ENCODE peak calls at places on chromosomes 12 and 14, in five cellular contexts. One of them, this sample, is unnamed.

GRCh38 chr12:30725739-30726138 is 29.0 kb downstream of the CAPRIN2 start:
- DNase-seq in GM23248: peak
- DNase-seq in psoas muscle: no peak
- DNase-seq in HCT116: peak
- DNase-seq in CD8-positive, alpha-beta memory T cell: no peak
- DNase-seq in this sample: no peak

GRCh38 chr12:56081393-56082347 is 1.7 kb downstream of the ERBB3 start:
- DNase-seq in psoas muscle: peak
- DNase-seq in CD8-positive, alpha-beta memory T cell: no peak
- DNase-seq in GM23248: no peak
- DNase-seq in HCT116: no peak
- DNase-seq in this sample: peak

GRCh38 chr12:81095470-81096232 is 17.8 kb downstream of the ACSS3 start:
- DNase-seq in GM23248: no peak
- DNase-seq in CD8-positive, alpha-beta memory T cell: no peak
- DNase-seq in psoas muscle: no peak
- DNase-seq in HCT116: no peak
- DNase-seq in this sample: no peak

GRCh38 chr14:67559639-67560038 is 26.5 kb downstream of the PLEKHH1 start:
- DNase-seq in GM23248: no peak
- DNase-seq in CD8-positive, alpha-beta memory T cell: no peak
- DNase-seq in HCT116: no peak
- DNase-seq in psoas muscle: no peak
- DNase-seq in this sample: no peak

GRCh38 chr12:34406996-34407300 is 384.7 kb downstream of the ALG10 start:
- DNase-seq in GM23248: no peak
- DNase-seq in HCT116: no peak
- DNase-seq in CD8-positive, alpha-beta memory T cell: no peak
- DNase-seq in psoas muscle: peak
- DNase-seq in this sample: peak

GRCh38 chr12:57744194-57744776 is 554 bp upstream of the TSPAN31 start:
- DNase-seq in GM23248: peak
- DNase-seq in CD8-positive, alpha-beta memory T cell: no peak
- DNase-seq in HCT116: peak
- DNase-seq in psoas muscle: peak
- DNase-seq in this sample: peak

GRCh38 chr12:130825771-130826150 is 13.3 kb downstream of the STX2 start:
- DNase-seq in CD8-positive, alpha-beta memory T cell: no peak
- DNase-seq in psoas muscle: no peak
- DNase-seq in HCT116: no peak
- DNase-seq in GM23248: no peak
- DNase-seq in this sample: no peak

GRCh38 chr12:123148223-123148622 is 2.7 kb downstream of the PITPNM2 start:
- DNase-seq in psoas muscle: no peak
- DNase-seq in CD8-positive, alpha-beta memory T cell: no peak
- DNase-seq in GM23248: no peak
- DNase-seq in HCT116: no peak
- DNase-seq in this sample: no peak

GRCh38 chr12:113461666-113462065 is 10.0 kb downstream of the LHX5 start:
- DNase-seq in GM23248: peak
- DNase-seq in psoas muscle: no peak
- DNase-seq in CD8-positive, alpha-beta memory T cell: no peak
- DNase-seq in HCT116: peak
- DNase-seq in this sample: no peak

GRCh38 chr12:47400251-47400650 is 305.6 kb downstream of the RPAP3 start:
- DNase-seq in CD8-positive, alpha-beta memory T cell: no peak
- DNase-seq in psoas muscle: no peak
- DNase-seq in GM23248: peak
- DNase-seq in HCT116: no peak
- DNase-seq in this sample: no peak

GRCh38 chr12:62292761-62293446 is 32.7 kb downstream of the USP15 start:
- DNase-seq in HCT116: no peak
- DNase-seq in GM23248: no peak
- DNase-seq in CD8-positive, alpha-beta memory T cell: no peak
- DNase-seq in psoas muscle: no peak
- DNase-seq in this sample: no peak

GRCh38 chr14:80543211-80543610 is 331.9 kb upstream of the DIO2 start:
- DNase-seq in psoas muscle: no peak
- DNase-seq in HCT116: no peak
- DNase-seq in GM23248: no peak
- DNase-seq in CD8-positive, alpha-beta memory T cell: no peak
- DNase-seq in this sample: no peak

GRCh38 chr14:75322746-75323145 is 44.1 kb downstream of the FOS start:
- DNase-seq in GM23248: no peak
- DNase-seq in HCT116: no peak
- DNase-seq in psoas muscle: no peak
- DNase-seq in CD8-positive, alpha-beta memory T cell: no peak
- DNase-seq in this sample: no peak
- H3K4me3 ChIP-seq in GM23248: no peak
- H3K4me3 ChIP-seq in HCT116: no peak
- H3K4me3 ChIP-seq in psoas muscle: no peak
- H3K4me3 ChIP-seq in CD8-positive, alpha-beta memory T cell: no peak
- H3K4me3 ChIP-seq in this sample: no peak

DNA sequence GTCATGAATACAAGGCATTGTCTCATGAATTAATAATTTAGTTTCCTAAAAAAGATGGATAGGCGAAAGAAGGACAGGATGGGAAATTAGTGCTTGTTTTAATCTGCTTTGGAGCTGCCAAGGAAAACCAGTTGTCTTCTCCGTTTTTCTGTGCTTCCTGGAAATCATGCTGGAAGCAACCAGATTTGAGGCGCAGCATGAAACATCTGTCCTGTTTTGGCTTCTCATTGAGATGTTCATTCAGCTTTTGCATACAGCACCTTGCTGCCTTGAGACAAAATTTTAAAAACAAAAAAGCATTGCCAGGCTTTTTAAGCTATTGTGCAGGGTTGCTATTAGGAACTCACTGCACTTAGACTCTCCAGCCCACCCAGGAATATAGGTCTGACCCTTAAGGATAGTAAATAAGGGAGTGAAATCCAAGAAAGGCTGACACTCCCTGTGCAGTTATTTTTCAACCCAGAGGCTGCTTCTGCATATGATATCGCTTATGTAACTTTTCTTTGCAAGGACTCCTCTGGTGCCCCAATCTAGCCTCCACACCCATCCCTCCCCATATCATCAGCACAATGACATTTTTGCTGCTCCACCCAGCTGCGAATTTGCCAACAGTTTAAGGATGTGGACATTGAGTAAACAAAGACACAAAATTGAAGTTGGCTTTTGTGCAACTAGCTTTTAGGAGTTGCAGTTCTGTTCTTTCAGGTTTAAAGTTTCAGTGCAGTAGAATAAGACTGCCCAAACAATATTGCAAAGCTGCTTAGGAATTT is 46.9 kb upstream of the MDM1 start:
- DNase-seq in CD8-positive, alpha-beta memory T cell: no peak
- DNase-seq in psoas muscle: no peak
- DNase-seq in GM23248: peak
- DNase-seq in HCT116: no peak
- DNase-seq in this sample: no peak
- H3K27ac ChIP-seq in CD8-positive, alpha-beta memory T cell: no peak
- H3K27ac ChIP-seq in psoas muscle: no peak
- H3K27ac ChIP-seq in GM23248: no peak
- H3K27ac ChIP-seq in HCT116: no peak
- H3K27ac ChIP-seq in this sample: no peak

GRCh38 chr12:53045646-53046045 is 4.2 kb upstream of the TNS2 start:
- DNase-seq in psoas muscle: no peak
- DNase-seq in CD8-positive, alpha-beta memory T cell: no peak
- DNase-seq in HCT116: no peak
- DNase-seq in GM23248: peak
- DNase-seq in this sample: peak

GRCh38 chr12:53044896-53045571 is 4.8 kb upstream of the TNS2 start:
- DNase-seq in CD8-positive, alpha-beta memory T cell: no peak
- DNase-seq in GM23248: no peak
- DNase-seq in psoas muscle: no peak
- DNase-seq in HCT116: no peak
- DNase-seq in this sample: no peak

GRCh38 chr12:53046655-53047220 is 3.1 kb upstream of the TNS2 start:
- DNase-seq in CD8-positive, alpha-beta memory T cell: peak
- DNase-seq in psoas muscle: peak
- DNase-seq in GM23248: peak
- DNase-seq in HCT116: no peak
- DNase-seq in this sample: peak

GRCh38 chr12:53042607-53043454 is 7.0 kb upstream of the TNS2 start:
- DNase-seq in CD8-positive, alpha-beta memory T cell: no peak
- DNase-seq in GM23248: no peak
- DNase-seq in HCT116: no peak
- DNase-seq in psoas muscle: no peak
- DNase-seq in this sample: no peak

DNA sequence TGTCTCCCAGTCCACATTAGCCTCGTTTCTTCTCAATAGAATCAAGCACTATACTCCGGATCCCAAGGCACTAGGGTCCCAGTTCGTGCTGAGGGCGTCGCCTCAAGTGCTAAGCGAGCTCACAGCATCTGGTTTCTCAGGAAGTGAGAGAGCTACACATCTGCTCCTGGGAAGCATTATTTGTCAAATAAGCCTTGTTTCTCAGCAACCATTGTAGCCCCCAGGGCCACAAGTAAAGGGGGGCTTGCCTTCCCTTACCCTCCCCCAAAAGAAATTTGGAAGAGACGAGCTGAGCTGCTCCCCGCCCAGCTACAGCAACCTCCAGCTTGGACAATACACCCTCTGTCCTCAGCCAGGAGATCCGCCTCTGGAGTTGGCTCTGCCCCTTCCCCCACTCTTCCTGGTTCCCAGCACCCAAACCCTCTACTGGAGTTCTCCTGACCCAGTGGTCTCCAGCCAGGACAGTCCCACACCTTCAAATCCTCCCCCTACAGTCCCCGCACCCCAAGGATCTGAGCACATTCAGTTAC is 5.7 kb upstream of the TNS2 start:
- DNase-seq in HCT116: no peak
- DNase-seq in psoas muscle: no peak
- DNase-seq in CD8-positive, alpha-beta memory T cell: no peak
- DNase-seq in GM23248: peak
- DNase-seq in this sample: no peak
- H3K4me3 ChIP-seq in HCT116: no peak
- H3K4me3 ChIP-seq in psoas muscle: no peak
- H3K4me3 ChIP-seq in CD8-positive, alpha-beta memory T cell: no peak
- H3K4me3 ChIP-seq in GM23248: no peak
- H3K4me3 ChIP-seq in this sample: no peak

GRCh38 chr12:107761502-107761904 is 566 bp upstream of the PRDM4 start:
- DNase-seq in psoas muscle: no peak
- DNase-seq in HCT116: no peak
- DNase-seq in CD8-positive, alpha-beta memory T cell: no peak
- DNase-seq in GM23248: peak
- DNase-seq in this sample: no peak
- H3K27ac ChIP-seq in psoas muscle: peak
- H3K27ac ChIP-seq in HCT116: no peak
- H3K27ac ChIP-seq in CD8-positive, alpha-beta memory T cell: peak
- H3K27ac ChIP-seq in GM23248: peak
- H3K27ac ChIP-seq in this sample: no peak

DNA sequence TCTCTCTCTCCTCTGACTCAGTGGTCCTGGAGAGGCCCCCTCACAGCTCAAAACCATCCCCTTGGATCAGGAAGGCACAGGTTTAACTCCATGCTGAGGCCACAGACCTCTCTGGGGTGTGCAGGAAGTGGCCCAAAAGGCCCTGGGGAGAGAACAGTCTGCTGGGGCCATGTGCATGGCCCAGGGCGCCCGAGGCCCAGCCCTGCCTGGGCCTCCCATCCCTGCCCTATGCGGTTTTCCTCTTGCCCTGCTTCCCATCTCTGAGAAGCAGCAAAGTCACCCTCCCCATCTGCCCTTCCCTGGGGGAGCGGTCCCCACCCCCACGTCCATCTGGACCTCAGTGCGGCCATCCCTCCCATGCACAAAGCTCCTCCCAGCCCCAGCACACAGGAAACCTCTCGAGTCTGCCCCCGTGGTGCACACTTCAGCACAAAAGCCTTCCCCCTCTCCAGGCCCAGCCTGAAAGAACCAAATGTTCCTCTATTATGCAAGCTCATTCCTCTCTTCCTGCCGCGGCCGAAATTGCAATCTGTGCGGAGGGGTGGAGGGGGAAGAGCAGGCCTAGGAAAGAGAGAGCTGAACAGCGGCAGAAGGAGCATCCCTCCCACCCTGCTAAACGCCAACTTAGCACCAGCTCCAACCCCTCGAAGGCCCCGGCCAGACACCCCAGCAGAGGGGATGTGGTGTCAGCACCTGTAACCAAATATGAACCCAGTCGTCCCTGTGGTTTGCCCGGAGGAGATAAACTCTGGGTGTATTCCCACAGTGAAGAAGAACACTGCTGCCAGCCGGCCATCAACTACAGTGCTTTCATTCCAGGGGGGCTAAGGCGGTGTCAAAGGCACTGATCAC is 108.5 kb downstream of the SCARB1 start:
- DNase-seq in GM23248: peak
- DNase-seq in psoas muscle: peak
- DNase-seq in CD8-positive, alpha-beta memory T cell: no peak
- DNase-seq in HCT116: no peak
- DNase-seq in this sample: peak
- H3K4me3 ChIP-seq in GM23248: no peak
- H3K4me3 ChIP-seq in psoas muscle: no peak
- H3K4me3 ChIP-seq in CD8-positive, alpha-beta memory T cell: no peak
- H3K4me3 ChIP-seq in HCT116: no peak
- H3K4me3 ChIP-seq in this sample: no peak

GRCh38 chr12:52310622-52311281 is 10.4 kb downstream of the KRT83 start:
- DNase-seq in HCT116: no peak
- DNase-seq in psoas muscle: no peak
- DNase-seq in CD8-positive, alpha-beta memory T cell: no peak
- DNase-seq in GM23248: peak
- DNase-seq in this sample: no peak

GRCh38 chr12:52312086-52312485 is 9.1 kb downstream of the KRT83 start:
- DNase-seq in HCT116: no peak
- DNase-seq in CD8-positive, alpha-beta memory T cell: no peak
- DNase-seq in GM23248: no peak
- DNase-seq in psoas muscle: no peak
- DNase-seq in this sample: no peak

GRCh38 chr12:52313461-52313860 is 7.7 kb downstream of the KRT83 start:
- DNase-seq in CD8-positive, alpha-beta memory T cell: no peak
- DNase-seq in GM23248: no peak
- DNase-seq in psoas muscle: no peak
- DNase-seq in HCT116: no peak
- DNase-seq in this sample: no peak

GRCh38 chr12:52308807-52309425 is 12.3 kb downstream of the KRT83 start:
- DNase-seq in CD8-positive, alpha-beta memory T cell: no peak
- DNase-seq in HCT116: no peak
- DNase-seq in psoas muscle: no peak
- DNase-seq in GM23248: no peak
- DNase-seq in this sample: peak

DNA sequence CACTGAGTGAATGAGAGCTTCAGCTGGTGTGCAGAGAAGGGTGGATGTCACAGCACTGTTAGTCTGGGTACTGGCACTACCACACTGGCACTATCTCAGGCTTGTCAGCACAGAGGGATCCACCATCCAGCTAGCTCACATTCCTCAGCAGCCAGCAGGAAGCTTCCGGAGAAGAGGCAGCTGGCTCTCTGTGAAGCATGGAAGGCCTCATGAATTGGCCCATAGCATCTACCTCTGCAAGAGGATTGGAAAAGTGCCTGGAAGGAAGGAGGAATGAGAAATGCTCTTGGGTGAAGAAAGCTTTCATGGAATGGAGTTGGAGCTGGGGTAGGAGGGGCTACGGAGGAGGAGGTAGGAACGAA is 9.9 kb downstream of the KRT83 start:
- DNase-seq in psoas muscle: no peak
- DNase-seq in CD8-positive, alpha-beta memory T cell: no peak
- DNase-seq in GM23248: peak
- DNase-seq in HCT116: no peak
- DNase-seq in this sample: no peak
- H3K27ac ChIP-seq in psoas muscle: no peak
- H3K27ac ChIP-seq in CD8-positive, alpha-beta memory T cell: no peak
- H3K27ac ChIP-seq in GM23248: peak
- H3K27ac ChIP-seq in HCT116: no peak
- H3K27ac ChIP-seq in this sample: no peak